ENCODE peak calls at places on chromosomes 7 and 10, in five cellular contexts. X is LNCaP clone FGC, K is bronchial epithelial cell, S is H9, C is GM13977. I is an unnamed sample.
A peak's percentile ranks its signal among the peaks of the same experiment; 100 is the strongest.

GRCh38 chr7:22248111-22248809 is 108.7 kb downstream of the RAPGEF5 start:
- DNase-seq in K (no peak), X (no peak), S (no peak), C (no peak), I (no peak)

GRCh38 chr10:6713716-6714115 is 133.6 kb upstream of the PRKCQ start:
- DNase-seq in C (no peak), S (no peak), X (no peak), K (no peak), I (no peak)

GRCh38 chr10:84176351-84176750 is 2.8 kb downstream of the GPR15LG start:
- DNase-seq in S (peak; percentile 5), X (no peak), K (no peak), C (no peak), I (no peak)

GRCh38 chr7:29370531-29371314 is 176.1 kb downstream of the CHN2 start:
- DNase-seq in S (no peak), K (peak; percentile 84), C (no peak), X (no peak), I (no peak)

GRCh38 chr7:36032362-36032818 is 120.7 kb upstream of the EEPD1 start:
- DNase-seq in S (no peak), X (peak; percentile 81), K (peak; percentile 20), C (no peak), I (no peak)

GRCh38 chr10:128751284-128751683 is 625.1 kb upstream of the MKI67 start:
- DNase-seq in K (no peak), X (no peak), S (no peak), C (no peak), I (no peak)

GRCh38 chr7:66110861-66111260 is 3.8 kb upstream of the CRCP start:
- DNase-seq in C (no peak), X (no peak), K (peak; percentile 89), S (no peak), I (no peak)

GRCh38 chr7:150927157-150927953 is 50.8 kb downstream of the KCNH2 start:
- DNase-seq in K (no peak), S (no peak), C (no peak), X (no peak), I (no peak)

GRCh38 chr10:9222917-9223316 is 1168.4 kb downstream of the GATA3 start:
- DNase-seq in X (no peak), S (no peak), K (no peak), C (no peak), I (no peak)

GRCh38 chr10:23449677-23450220 is 10.9 kb downstream of the OTUD1 start:
- DNase-seq in C (no peak), S (no peak), X (no peak), K (no peak), I (no peak)

GRCh38 chr7:43283706-43284105 is 171.3 kb downstream of the HECW1 start:
- DNase-seq in S (no peak), C (no peak), K (no peak), X (no peak), I (no peak)

DNA sequence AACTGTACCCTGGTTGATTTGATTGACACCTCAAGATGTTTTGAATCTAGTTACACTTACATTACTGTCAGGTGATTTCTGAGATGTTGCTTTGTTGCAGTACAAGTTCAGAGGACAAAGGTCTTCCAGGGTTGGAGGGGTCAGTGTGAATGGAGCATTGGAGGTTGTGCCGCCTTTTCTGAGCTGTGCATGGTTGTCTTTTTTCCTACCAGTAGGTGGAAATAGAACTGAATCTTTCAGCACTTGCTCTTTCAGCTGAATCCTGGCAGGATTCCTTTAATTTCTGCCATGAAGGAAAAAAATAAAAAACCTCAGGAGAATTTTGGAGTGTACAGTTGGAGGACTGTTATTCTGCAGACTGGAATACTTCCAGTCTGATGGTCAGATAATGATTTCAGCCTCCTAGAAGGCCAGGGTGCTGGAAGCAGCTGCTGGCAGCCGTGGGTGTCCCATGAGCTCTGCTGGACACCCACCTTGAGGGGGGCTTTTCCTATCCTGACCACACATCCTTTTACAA is 82.7 kb downstream of the PLCE1 start:
- DNase-seq in C (no peak), K (no peak), X (peak; percentile 11), S (no peak), I (no peak)
- TF ChIP-seq CTCF in C (no peak), K (peak; percentile 18), X (peak; percentile 36), S (peak; percentile 52), I (peak; percentile 48)

GRCh38 chr7:7761340-7761973 is 43.0 kb upstream of the RPA3 start:
- DNase-seq in C (peak; percentile 23), X (no peak), K (peak; percentile 61), S (no peak), I (no peak)
- TF ChIP-seq CTCF in C (peak; percentile 20), X (peak; percentile 40), K (peak; percentile 13), S (no peak), I (no peak)

GRCh38 chr10:117501460-117502035 is 41.0 kb upstream of the EMX2 start:
- DNase-seq in K (no peak), S (no peak), C (no peak), X (no peak), I (no peak)
- TF ChIP-seq CTCF in K (no peak), S (no peak), C (no peak), X (no peak), I (no peak)

GRCh38 chr7:2661602-2662272 is 26.3 kb upstream of the AMZ1 start:
- DNase-seq in S (peak; percentile 66), X (no peak), K (no peak), C (no peak), I (no peak)

GRCh38 chr7:2661096-2661449 is 26.9 kb upstream of the AMZ1 start:
- DNase-seq in X (no peak), K (no peak), C (no peak), S (no peak), I (no peak)

GRCh38 chr7:2659556-2660358 is 28.0 kb downstream of the TTYH3 start:
- DNase-seq in X (no peak), S (no peak), K (no peak), C (no peak), I (no peak)

GRCh38 chr7:2658941-2659340 is 27.2 kb downstream of the TTYH3 start:
- DNase-seq in S (no peak), K (no peak), C (no peak), X (no peak), I (no peak)

GRCh38 chr7:2660359-2661095 is 27.5 kb upstream of the AMZ1 start:
- DNase-seq in S (no peak), K (no peak), X (no peak), C (no peak), I (no peak)
- TF ChIP-seq CTCF in S (peak; percentile 69), K (peak; percentile 15), X (no peak), C (peak; percentile 38), I (peak; percentile 31)

GRCh38 chr10:132721725-132722124 is 64.2 kb downstream of the NKX6-2 start:
- DNase-seq in X (no peak), S (no peak), C (no peak), K (no peak), I (no peak)

GRCh38 chr10:132724436-132724835 is 61.5 kb downstream of the NKX6-2 start:
- DNase-seq in X (no peak), C (no peak), K (no peak), S (no peak), I (no peak)

GRCh38 chr10:132725202-132725601 is 60.7 kb downstream of the NKX6-2 start:
- DNase-seq in K (no peak), C (no peak), S (no peak), X (no peak), I (no peak)

GRCh38 chr10:132722391-132722790 is 63.6 kb downstream of the NKX6-2 start:
- DNase-seq in C (no peak), S (no peak), X (no peak), K (no peak), I (no peak)

DNA sequence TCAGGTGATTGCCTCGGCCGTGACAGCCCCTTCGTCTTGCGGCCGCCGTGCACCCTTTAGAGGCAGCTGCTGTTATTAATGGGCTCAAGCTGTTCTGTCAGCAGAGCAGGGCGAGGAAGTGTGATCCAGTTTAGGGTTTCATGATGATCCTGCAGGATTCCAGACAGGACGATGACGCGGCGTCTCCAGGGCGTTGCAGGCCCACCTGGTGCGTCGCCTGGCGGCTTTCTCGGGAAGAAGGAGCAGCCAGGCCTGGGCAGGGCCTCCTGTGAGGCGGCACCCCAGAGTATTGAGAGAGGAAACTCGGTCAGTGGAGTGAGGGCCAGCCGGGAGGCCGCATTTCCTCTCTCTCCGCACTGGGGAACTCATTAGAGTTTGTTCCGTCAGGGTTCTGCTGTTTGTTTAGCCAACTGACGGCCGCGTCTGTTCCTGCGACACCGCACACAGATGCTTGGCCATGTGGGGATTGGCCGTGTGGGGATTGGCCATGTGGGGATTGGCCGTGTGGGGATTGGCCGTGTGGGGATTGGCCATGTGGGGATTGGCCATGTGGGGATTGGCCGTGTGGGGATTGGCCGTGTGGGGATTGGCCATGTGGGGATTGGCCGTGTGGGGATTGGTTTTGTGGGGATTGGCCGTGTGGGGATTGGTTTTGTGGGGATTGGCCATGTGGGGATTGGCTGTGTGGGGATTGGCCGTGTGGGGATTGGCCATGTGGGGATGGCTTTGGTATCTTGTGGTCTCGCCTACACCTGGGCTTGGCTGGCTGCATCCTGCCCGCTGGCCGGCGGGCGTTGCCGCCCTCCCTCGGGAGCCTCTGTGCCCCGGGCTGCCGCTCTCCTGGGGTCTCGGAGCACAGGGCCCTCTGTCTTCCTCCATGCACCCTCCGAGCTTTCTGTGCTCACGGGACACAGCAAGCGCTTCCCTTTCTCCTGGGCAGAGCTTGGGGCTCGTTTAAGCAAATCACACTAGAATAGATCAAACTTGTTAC is 62.7 kb downstream of the NKX6-2 start:
- DNase-seq in C (no peak), X (no peak), S (no peak), K (no peak), I (no peak)
- TF ChIP-seq CTCF in C (no peak), X (no peak), S (no peak), K (no peak), I (no peak)

GRCh38 chr7:121985476-121985875 is 112.5 kb downstream of the PTPRZ1 start:
- DNase-seq in X (no peak), C (no peak), K (no peak), S (no peak), I (no peak)
- TF ChIP-seq CTCF in X (no peak), C (no peak), K (no peak), S (peak; percentile 52), I (no peak)

GRCh38 chr7:155797262-155798250 is 14.7 kb downstream of the SHH start:
- DNase-seq in S (no peak), K (no peak), X (no peak), C (no peak), I (no peak)
- TF ChIP-seq CTCF in S (no peak), K (no peak), X (no peak), C (no peak), I (no peak)